ENCODE peak calls at places on chromosomes 7 and 10, in five cellular contexts. I, Y, Q, R and B are unnamed samples.

GRCh38 chr10:72691470-72692056 is 380 bp upstream of the MCU start:
- DNase-seq in Y (no peak), Q (no peak), I (no peak), R (no peak), B (no peak)

GRCh38 chr10:133415752-133416151 is 8.7 kb downstream of the SPRN start:
- DNase-seq in I (no peak), R (no peak), Q (no peak), Y (no peak), B (no peak)

GRCh38 chr10:75111906-75112703 is 649 bp downstream of the SAMD8 start:
- DNase-seq in Q (peak), Y (no peak), I (peak), R (peak), B (peak)

GRCh38 chr7:20722941-20723340 is 63.7 kb downstream of the SP8 start:
- DNase-seq in Y (no peak), Q (no peak), R (no peak), I (no peak), B (no peak)

GRCh38 chr7:47571355-47572100 is 10.4 kb downstream of the TNS3 start:
- DNase-seq in Q (peak), I (peak), Y (no peak), R (peak), B (no peak)

GRCh38 chr10:16597656-16598055 is 76.0 kb upstream of the C1QL3 start:
- DNase-seq in R (no peak), I (no peak), Y (no peak), Q (no peak), B (no peak)

GRCh38 chr10:88965016-88965415 is 12.4 kb upstream of the ACTA2 start:
- DNase-seq in R (no peak), Y (no peak), I (no peak), Q (no peak), B (no peak)

GRCh38 chr7:4751398-4751947 is 23.9 kb upstream of the AP5Z1 start:
- DNase-seq in Y (no peak), Q (no peak), R (no peak), I (no peak), B (no peak)

GRCh38 chr10:3889961-3890522 is 105.0 kb upstream of the KLF6 start:
- DNase-seq in Q (no peak), I (no peak), R (no peak), Y (no peak), B (no peak)

GRCh38 chr10:78203915-78204818 is 170.5 kb downstream of the RPS24 start:
- DNase-seq in Y (no peak), Q (peak), R (no peak), I (peak), B (no peak)

GRCh38 chr7:17530249-17530648 is 231.8 kb downstream of the AHR start:
- DNase-seq in I (no peak), Q (no peak), Y (no peak), R (no peak), B (no peak)

GRCh38 chr7:135747366-135747765 is 1.2 kb downstream of the FAM180A start:
- DNase-seq in Q (no peak), R (no peak), Y (no peak), I (no peak), B (no peak)

GRCh38 chr10:126705951-126706565 is 35.6 kb upstream of the C10orf90 start:
- DNase-seq in Y (peak), R (no peak), I (no peak), Q (no peak), B (no peak)

GRCh38 chr10:92291921-92292860 is 1.2 kb downstream of the MARCHF5 start:
- DNase-seq in R (peak), Y (no peak), I (peak), Q (peak), B (peak)

GRCh38 chr7:156019308-156019707 is 207.0 kb upstream of the SHH start:
- DNase-seq in I (no peak), R (no peak), Q (no peak), Y (peak), B (no peak)
- TF ChIP-seq CTCF in I (no peak), R (no peak), Q (no peak), Y (no peak), B (no peak)

GRCh38 chr10:27794157-27794556 is 48.5 kb upstream of the MKX start:
- DNase-seq in Y (no peak), I (no peak), Q (no peak), R (no peak), B (peak)
- TF ChIP-seq CTCF in Y (no peak), I (peak), Q (no peak), R (peak), B (no peak)

DNA sequence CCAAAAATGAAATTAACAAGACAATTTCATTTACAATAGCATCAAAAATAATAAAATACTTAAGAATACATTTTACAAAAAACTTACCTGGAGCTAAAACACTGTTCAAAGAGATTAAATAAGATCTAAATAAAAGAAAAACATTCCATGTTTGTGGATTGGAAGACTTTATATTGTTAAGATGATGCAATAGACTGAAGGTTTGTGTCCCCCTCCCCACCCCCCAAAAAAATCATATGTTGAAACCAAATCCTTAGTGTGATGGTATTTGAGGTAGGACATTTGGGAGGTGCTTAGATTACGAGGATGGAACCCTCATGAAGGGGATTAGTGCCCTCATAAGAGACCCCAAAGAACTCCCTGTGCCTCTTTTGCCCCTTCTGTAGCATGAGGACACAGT is 117.6 kb downstream of the ZNF467 start:
- DNase-seq in Q (no peak), I (no peak), Y (no peak), R (no peak), B (no peak)
- TF ChIP-seq CTCF in Q (no peak), I (no peak), Y (no peak), R (no peak), B (no peak)

GRCh38 chr10:29392376-29393021 is 103.6 kb downstream of the LYZL1 start:
- DNase-seq in Q (no peak), R (no peak), I (peak), Y (no peak), B (peak)
- TF ChIP-seq CTCF in Q (peak), R (peak), I (peak), Y (peak), B (peak)

GRCh38 chr7:158818325-158819213 is 10.7 kb downstream of the ESYT2 start:
- DNase-seq in R (peak), Q (peak), Y (no peak), I (peak), B (peak)
- TF ChIP-seq CTCF in R (no peak), Q (no peak), Y (no peak), I (no peak), B (no peak)

GRCh38 chr7:151506901-151507382 is 12.8 kb downstream of the RHEB start:
- DNase-seq in Q (no peak), R (no peak), Y (no peak), I (no peak), B (no peak)
- TF ChIP-seq CTCF in Q (no peak), R (no peak), Y (no peak), I (peak), B (no peak)

DNA sequence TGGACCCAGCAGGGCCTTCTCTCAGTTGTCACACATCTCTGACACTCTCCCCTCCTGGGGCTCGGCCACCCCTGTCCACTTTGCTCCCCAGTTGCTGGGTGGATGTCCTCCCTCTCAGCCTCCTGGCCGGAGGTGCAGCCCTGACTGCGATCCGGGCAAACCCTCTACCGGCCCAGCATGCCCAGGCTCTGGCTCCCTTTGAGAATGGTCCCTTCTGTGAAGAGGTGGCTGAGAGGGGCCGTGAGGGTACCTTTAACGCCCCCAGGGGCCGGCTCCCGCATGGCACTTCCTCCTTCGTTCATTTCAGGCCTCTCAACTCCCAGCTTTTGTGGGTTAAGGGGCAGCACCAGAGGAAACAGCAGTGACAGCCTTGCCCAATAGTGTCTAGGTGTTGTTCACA is 33.2 kb upstream of the HABP2 start:
- DNase-seq in I (no peak), Y (peak), R (no peak), Q (no peak), B (no peak)
- TF ChIP-seq CTCF in I (no peak), Y (no peak), R (no peak), Q (no peak), B (no peak)